ENCODE peak calls at places on chromosomes 16 and 17, in four cellular contexts. One of them, this sample, is unnamed.

GRCh38 chr16:86882586-86883280 is 304.4 kb downstream of the FOXL1 start:
- DNase-seq in uterus: no peak
- DNase-seq in CD8-positive, alpha-beta memory T cell: no peak
- DNase-seq in cardiac muscle cell: peak; percentile 70
- DNase-seq in this sample: no peak

GRCh38 chr17:49469831-49470568 is 25.1 kb upstream of the NGFR start:
- DNase-seq in CD8-positive, alpha-beta memory T cell: no peak
- DNase-seq in cardiac muscle cell: no peak
- DNase-seq in uterus: no peak
- DNase-seq in this sample: no peak

GRCh38 chr17:65008877-65009276 is 47.7 kb downstream of the GNA13 start:
- DNase-seq in uterus: no peak
- DNase-seq in CD8-positive, alpha-beta memory T cell: no peak
- DNase-seq in cardiac muscle cell: no peak
- DNase-seq in this sample: no peak

GRCh38 chr16:1300664-1301476 is 8.6 kb upstream of the UBE2I start:
- DNase-seq in CD8-positive, alpha-beta memory T cell: peak; percentile 59
- DNase-seq in cardiac muscle cell: peak; percentile 62
- DNase-seq in uterus: no peak
- DNase-seq in this sample: no peak

GRCh38 chr17:43517161-43517560 is 29.0 kb downstream of the ETV4 start:
- DNase-seq in cardiac muscle cell: no peak
- DNase-seq in CD8-positive, alpha-beta memory T cell: no peak
- DNase-seq in uterus: no peak
- DNase-seq in this sample: no peak

GRCh38 chr16:3017806-3018506 is at the start of gene CLDN6:
- DNase-seq in cardiac muscle cell: no peak
- DNase-seq in CD8-positive, alpha-beta memory T cell: no peak
- DNase-seq in uterus: no peak
- DNase-seq in this sample: no peak

GRCh38 chr17:1621273-1621954 is 7.2 kb downstream of the SLC43A2 start:
- DNase-seq in uterus: no peak
- DNase-seq in cardiac muscle cell: no peak
- DNase-seq in CD8-positive, alpha-beta memory T cell: no peak
- DNase-seq in this sample: no peak

GRCh38 chr16:27402964-27403600 is 1.1 kb downstream of the IL21R start:
- DNase-seq in uterus: no peak
- DNase-seq in cardiac muscle cell: no peak
- DNase-seq in CD8-positive, alpha-beta memory T cell: peak; percentile 30
- DNase-seq in this sample: no peak

GRCh38 chr16:88681709-88682451 is 4.4 kb downstream of the SNAI3 start:
- DNase-seq in cardiac muscle cell: peak; percentile 16
- DNase-seq in uterus: no peak
- DNase-seq in CD8-positive, alpha-beta memory T cell: peak; percentile 47
- DNase-seq in this sample: no peak

GRCh38 chr16:1401061-1401757 is 13.3 kb downstream of the UNKL start:
- DNase-seq in uterus: no peak
- DNase-seq in cardiac muscle cell: no peak
- DNase-seq in CD8-positive, alpha-beta memory T cell: no peak
- DNase-seq in this sample: no peak

DNA sequence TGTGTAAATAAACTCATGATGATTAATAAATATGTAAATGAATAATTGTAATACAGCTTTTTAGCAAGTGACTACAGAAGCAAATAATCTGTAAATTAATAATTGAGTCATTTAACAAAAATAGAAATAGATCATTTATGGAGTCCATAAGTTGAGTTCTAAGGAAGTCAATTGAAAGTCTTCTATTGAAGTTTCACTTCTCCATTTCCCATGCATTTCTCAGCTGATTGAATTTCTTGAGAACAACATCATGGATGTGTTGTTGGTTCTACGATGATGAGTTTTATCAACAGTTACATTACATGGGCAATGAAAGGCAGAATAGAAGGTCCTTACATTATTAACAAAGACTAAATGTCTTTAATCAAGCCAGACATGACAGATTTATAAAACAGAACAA is 290.4 kb downstream of the MAP2K6 start:
- DNase-seq in CD8-positive, alpha-beta memory T cell: no peak
- DNase-seq in uterus: no peak
- DNase-seq in cardiac muscle cell: no peak
- DNase-seq in this sample: no peak
- H3K4me3 ChIP-seq in CD8-positive, alpha-beta memory T cell: no peak overlapping the region
- H3K4me3 ChIP-seq in uterus: no peak overlapping the region
- H3K4me3 ChIP-seq in cardiac muscle cell: no peak overlapping the region
- H3K4me3 ChIP-seq in this sample: no peak overlapping the region

GRCh38 chr17:3965123-3965800 is 1.0 kb upstream of the ATP2A3 start:
- DNase-seq in uterus: no peak
- DNase-seq in CD8-positive, alpha-beta memory T cell: peak; percentile 63
- DNase-seq in cardiac muscle cell: peak; percentile 58
- DNase-seq in this sample: no peak

GRCh38 chr17:3964203-3965122 is at the start of gene ATP2A3:
- DNase-seq in uterus: no peak
- DNase-seq in CD8-positive, alpha-beta memory T cell: peak; percentile 58
- DNase-seq in cardiac muscle cell: no peak
- DNase-seq in this sample: no peak

GRCh38 chr17:3968017-3968416 is 3.8 kb upstream of the ATP2A3 start:
- DNase-seq in uterus: no peak
- DNase-seq in CD8-positive, alpha-beta memory T cell: no peak
- DNase-seq in cardiac muscle cell: no peak
- DNase-seq in this sample: no peak

GRCh38 chr17:3968886-3969524 is 4.8 kb upstream of the ATP2A3 start:
- DNase-seq in uterus: no peak
- DNase-seq in CD8-positive, alpha-beta memory T cell: no peak
- DNase-seq in cardiac muscle cell: peak; percentile 67
- DNase-seq in this sample: no peak

GRCh38 chr17:3966720-3967363 is 2.6 kb upstream of the ATP2A3 start:
- DNase-seq in CD8-positive, alpha-beta memory T cell: no peak
- DNase-seq in cardiac muscle cell: no peak
- DNase-seq in uterus: no peak
- DNase-seq in this sample: no peak
- H3K4me3 ChIP-seq in CD8-positive, alpha-beta memory T cell: no peak overlapping the region
- H3K4me3 ChIP-seq in cardiac muscle cell: no peak overlapping the region
- H3K4me3 ChIP-seq in uterus: no peak overlapping the region
- H3K4me3 ChIP-seq in this sample: no peak overlapping the region

GRCh38 chr17:47692137-47692894 is 1.6 kb upstream of the TBKBP1 start:
- DNase-seq in uterus: no peak
- DNase-seq in cardiac muscle cell: no peak
- DNase-seq in CD8-positive, alpha-beta memory T cell: no peak
- DNase-seq in this sample: no peak
- H3K4me3 ChIP-seq in uterus: no peak overlapping the region
- H3K4me3 ChIP-seq in cardiac muscle cell: no peak overlapping the region
- H3K4me3 ChIP-seq in CD8-positive, alpha-beta memory T cell: no peak overlapping the region
- H3K4me3 ChIP-seq in this sample: no peak overlapping the region

DNA sequence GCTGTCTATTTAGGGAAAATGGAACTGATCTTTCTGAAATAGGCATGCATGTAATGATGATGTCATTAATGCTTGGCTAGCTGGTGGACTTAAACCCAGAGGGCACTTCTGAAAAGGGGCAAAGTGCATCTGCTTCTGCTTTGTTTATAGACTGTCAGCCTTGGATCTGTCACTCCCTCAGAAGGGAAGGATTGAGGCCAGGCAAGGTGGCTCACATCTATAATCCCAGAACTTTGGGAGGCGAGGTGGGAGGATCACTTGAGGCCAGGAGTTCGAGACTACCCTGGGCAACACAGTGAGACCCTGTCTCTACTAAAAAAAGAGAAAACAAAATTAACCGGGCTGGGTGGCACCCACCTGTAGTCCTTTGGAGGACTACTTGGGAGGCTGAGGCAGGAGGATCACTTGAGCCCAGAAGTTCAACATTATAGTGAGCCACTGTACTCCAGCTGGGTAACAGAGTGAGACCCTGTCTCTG is 185.5 kb downstream of the WWOX start:
- DNase-seq in cardiac muscle cell: no peak
- DNase-seq in uterus: no peak
- DNase-seq in CD8-positive, alpha-beta memory T cell: no peak
- DNase-seq in this sample: no peak
- H3K4me3 ChIP-seq in cardiac muscle cell: no peak overlapping the region
- H3K4me3 ChIP-seq in uterus: no peak overlapping the region
- H3K4me3 ChIP-seq in CD8-positive, alpha-beta memory T cell: no peak overlapping the region
- H3K4me3 ChIP-seq in this sample: no peak overlapping the region

This sample was measured in AG04449.